ENCODE peak calls at places on chromosomes 12 and 14, in seven cellular contexts. B, N, Q, S, M, W and H are unnamed samples.

GRCh38 chr14:55609681-55610080 is 29.7 kb downstream of the KTN1 start:
- DNase-seq in B (no peak), M (no peak), W (peak; percentile 55), N (no peak), S (no peak), Q (no peak), H (no peak)

GRCh38 chr12:78584695-78585094 is 279.9 kb upstream of the SYT1 start:
- DNase-seq in N (no peak), Q (no peak), W (peak; percentile 11), S (no peak), M (peak; percentile 22), B (no peak), H (peak; percentile 3)

GRCh38 chr12:47776471-47777143 is 3.6 kb downstream of the SLC48A1 start:
- DNase-seq in Q (no peak), N (no peak), B (no peak), M (no peak), S (no peak), W (no peak), H (peak; percentile 23)

GRCh38 chr14:105313381-105314286 is 914 bp upstream of the PACS2 start:
- DNase-seq in M (peak; percentile 45), B (peak; percentile 63), S (no peak), W (no peak), N (no peak), Q (peak; percentile 38), H (peak; percentile 16)

GRCh38 chr14:69335421-69335820 is 62.7 kb downstream of the ERH start:
- DNase-seq in W (peak; percentile 50), S (no peak), Q (no peak), N (no peak), M (no peak), B (no peak), H (no peak)

GRCh38 chr12:123916729-123917128 is 55.9 kb downstream of the CCDC92 start:
- DNase-seq in M (no peak), S (no peak), B (no peak), N (peak; percentile 32), Q (peak; percentile 60), W (no peak), H (no peak)

GRCh38 chr14:73059326-73059725 is 992 bp downstream of the RBM25 start:
- DNase-seq in Q (no peak), M (peak; percentile 14), B (peak; percentile 10), W (peak; percentile 38), N (no peak), S (no peak), H (no peak)

GRCh38 chr14:52033131-52033642 is 35.7 kb downstream of the NID2 start:
- DNase-seq in B (no peak), Q (no peak), M (no peak), W (peak; percentile 62), N (peak; percentile 73), S (no peak), H (no peak)

GRCh38 chr14:56751471-56751870 is 58.8 kb downstream of the OTX2 start:
- DNase-seq in S (no peak), M (no peak), N (no peak), W (no peak), B (no peak), Q (no peak), H (no peak)

GRCh38 chr12:15899282-15899870 is 11.8 kb upstream of the DERA start:
- DNase-seq in M (peak; percentile 4), B (peak; percentile 45), S (no peak), N (no peak), W (no peak), Q (no peak), H (peak; percentile 38)

GRCh38 chr12:22453511-22453910 is 90.8 kb downstream of the C2CD5 start:
- DNase-seq in Q (no peak), S (no peak), M (no peak), N (no peak), W (no peak), B (no peak), H (no peak)

GRCh38 chr12:102883204-102883799 is 33.7 kb downstream of the PAH start:
- DNase-seq in N (peak; percentile 14), M (no peak), Q (peak; percentile 43), S (no peak), B (peak; percentile 73), W (peak; percentile 16), H (no peak)